ENCODE peak calls at places on chromosomes 4 and X, in four cellular contexts. R is IMR-90, N is HCT116, A is right lobe of liver. K is an unnamed sample.
A peak's percentile ranks its signal among the peaks of the same experiment; 100 is the strongest.

GRCh38 chr4:21018817-21019216 is 318.6 kb downstream of the PACRGL start:
- ATAC-seq in R (no peak), N (no peak), A (no peak), K (no peak)

GRCh38 chr4:93828830-93829530 is 427 bp downstream of the ATOH1 start:
- ATAC-seq in R (peak; percentile 35), N (peak; percentile 47), A (peak; percentile 42), K (no peak)

GRCh38 chr4:186621959-186622553 is 66.7 kb upstream of the MTNR1A start:
- ATAC-seq in R (peak; percentile 75), N (peak; percentile 21), A (no peak), K (no peak)

GRCh38 chr4:82900016-82900334 is 560 bp upstream of the THAP9 start:
- ATAC-seq in R (no peak), N (peak; percentile 9), A (peak; percentile 5), K (peak; percentile 2)

GRCh38 chr4:81482344-81482743 is 10.6 kb upstream of the RASGEF1B start:
- ATAC-seq in R (no peak), N (no peak), A (peak; percentile 40), K (no peak)

GRCh38 chrX:3711331-3711917 is 2.0 kb downstream of the PRKX start:
- ATAC-seq in R (no peak), N (no peak), A (no peak), K (no peak)

GRCh38 chr4:38145033-38145673 is 185.0 kb downstream of the PTTG2 start:
- ATAC-seq in R (no peak), N (no peak), A (no peak), K (no peak)

GRCh38 chr4:112153222-112153791 is 8.1 kb downstream of the FAM241A start:
- ATAC-seq in R (no peak), N (no peak), A (no peak), K (no peak)

GRCh38 chr4:145679520-145679919 is 426 bp upstream of the C4orf51 start:
- ATAC-seq in R (peak; percentile 97), N (peak; percentile 87), A (no peak), K (peak; percentile 84)

GRCh38 chr4:27003602-27004238 is 143.1 kb downstream of the STIM2 start:
- ATAC-seq in R (peak; percentile 58), N (no peak), A (no peak), K (no peak)

GRCh38 chrX:105696870-105697269 is 125.5 kb upstream of the NRK start:
- ATAC-seq in R (no peak), N (no peak), A (no peak), K (no peak)

GRCh38 chrX:71923516-71923915 is 12.9 kb downstream of the NHSL2 start:
- ATAC-seq in R (no peak), N (no peak), A (no peak), K (no peak)

GRCh38 chrX:64334467-64334866 is 60.8 kb downstream of the MTMR8 start:
- ATAC-seq in R (no peak), N (no peak), A (no peak), K (no peak)

GRCh38 chr4:15385928-15386327 is 41.9 kb upstream of the C1QTNF7 start:
- ATAC-seq in R (no peak), N (no peak), A (no peak), K (peak; percentile 75)

GRCh38 chr4:780730-781492 is 45.0 kb downstream of the CPLX1 start:
- ATAC-seq in R (peak; percentile 2), N (peak; percentile 1), A (no peak), K (no peak)
- H3K4me1 ChIP-seq in R (peaks cover 5% of the 10 kb centered on the region), N (peaks cover 12% of the 10 kb centered on the region), A (peaks cover 28% of the 10 kb centered on the region), K (no peaks in the 10 kb centered on the region)

GRCh38 chrX:54999717-55000598 is at the start of gene APEX2:
- ATAC-seq in R (peak; percentile 97), N (peak; percentile 95), A (peak; percentile 93), K (peak; percentile 96)
- TF ChIP-seq POLR2A in R (peak; percentile 85), N (peak; percentile 34), A (peak; percentile 69), K (peak; percentile 48)

GRCh38 chr4:1541449-1542225 is 135.4 kb upstream of the NKX1-1 start:
- ATAC-seq in R (no peak), N (peak; percentile 48), A (no peak), K (peak; percentile 46)

GRCh38 chr4:1543561-1543960 is 137.3 kb upstream of the NKX1-1 start:
- ATAC-seq in R (no peak), N (no peak), A (no peak), K (no peak)

GRCh38 chr4:1543976-1544375 is 137.7 kb upstream of the NKX1-1 start:
- ATAC-seq in R (no peak), N (no peak), A (no peak), K (no peak)

GRCh38 chr4:1542226-1542490 is 135.9 kb upstream of the NKX1-1 start:
- ATAC-seq in R (no peak), N (no peak), A (no peak), K (no peak)

GRCh38 chr4:1542516-1543320 is 136.5 kb upstream of the NKX1-1 start:
- ATAC-seq in R (no peak), N (no peak), A (no peak), K (no peak)
- H3K4me1 ChIP-seq in R (no peaks in the 10 kb centered on the region), N (no peaks in the 10 kb centered on the region), A (no peaks in the 10 kb centered on the region), K (no peaks in the 10 kb centered on the region)

GRCh38 chr4:5710962-5711478 is at the start of gene EVC:
- ATAC-seq in R (peak; percentile 92), N (no peak), A (peak; percentile 70), K (peak; percentile 85)
- TF ChIP-seq POLR2A in R (peak; percentile 63), N (no peak), A (peak; percentile 37), K (peak; percentile 20)

GRCh38 chr4:151991001-151991883 is 230.4 kb upstream of the GATB start:
- ATAC-seq in R (no peak), N (no peak), A (no peak), K (peak; percentile 50)
- H3K4me1 ChIP-seq in R (peaks cover 3% of the 10 kb centered on the region), N (peaks cover 3% of the 10 kb centered on the region), A (no peaks in the 10 kb centered on the region), K (peaks cover 32% of the 10 kb centered on the region)

K was measured in gastroesophageal sphincter.